ENCODE peak calls at places on chromosomes 3 and 15, in nine cellular contexts. One of them, this sample, is unnamed.

GRCh38 chr3:183265157-183265642 is 12.1 kb downstream of the B3GNT5 start:
- DNase-seq in fibroblast of the conjunctiva: no peak
- DNase-seq in GDM1: no peak
- DNase-seq in NCI-H510A treated with DMSO at 0.1 percent for 48 hours: peak
- DNase-seq in RPMI8226: no peak
- DNase-seq in GOT3: no peak
- DNase-seq in HEK293T: no peak
- DNase-seq in Ammon's horn: peak
- DNase-seq in NCI-H1105 treated with DMSO at 0.1 percent for 48 hours: peak
- DNase-seq in this sample: no peak

GRCh38 chr3:114144909-114145688 is 33.8 kb downstream of the DRD3 start:
- DNase-seq in RPMI8226: no peak
- DNase-seq in GDM1: no peak
- DNase-seq in HEK293T: no peak
- DNase-seq in NCI-H1105 treated with DMSO at 0.1 percent for 48 hours: no peak
- DNase-seq in fibroblast of the conjunctiva: peak
- DNase-seq in NCI-H510A treated with DMSO at 0.1 percent for 48 hours: no peak
- DNase-seq in Ammon's horn: peak
- DNase-seq in GOT3: no peak
- DNase-seq in this sample: no peak

GRCh38 chr3:99559196-99559595 is 79.2 kb upstream of the COL8A1 start:
- DNase-seq in GDM1: no peak
- DNase-seq in GOT3: no peak
- DNase-seq in RPMI8226: no peak
- DNase-seq in fibroblast of the conjunctiva: no peak
- DNase-seq in NCI-H1105 treated with DMSO at 0.1 percent for 48 hours: no peak
- DNase-seq in HEK293T: no peak
- DNase-seq in Ammon's horn: no peak
- DNase-seq in NCI-H510A treated with DMSO at 0.1 percent for 48 hours: no peak
- DNase-seq in this sample: no peak

GRCh38 chr3:87997298-87997697 is 61.5 kb downstream of the CGGBP1 start:
- DNase-seq in HEK293T: no peak
- DNase-seq in NCI-H1105 treated with DMSO at 0.1 percent for 48 hours: no peak
- DNase-seq in NCI-H510A treated with DMSO at 0.1 percent for 48 hours: no peak
- DNase-seq in GOT3: no peak
- DNase-seq in fibroblast of the conjunctiva: no peak
- DNase-seq in Ammon's horn: no peak
- DNase-seq in RPMI8226: no peak
- DNase-seq in GDM1: peak
- DNase-seq in this sample: no peak

GRCh38 chr15:90099868-90100854 is 2.1 kb downstream of the IDH2 start:
- DNase-seq in Ammon's horn: peak
- DNase-seq in RPMI8226: peak
- DNase-seq in fibroblast of the conjunctiva: peak
- DNase-seq in GOT3: no peak
- DNase-seq in NCI-H1105 treated with DMSO at 0.1 percent for 48 hours: no peak
- DNase-seq in NCI-H510A treated with DMSO at 0.1 percent for 48 hours: no peak
- DNase-seq in HEK293T: no peak
- DNase-seq in GDM1: no peak
- DNase-seq in this sample: no peak

GRCh38 chr3:10808974-10809373 is 7.1 kb upstream of the SLC6A11 start:
- DNase-seq in fibroblast of the conjunctiva: no peak
- DNase-seq in GDM1: no peak
- DNase-seq in RPMI8226: no peak
- DNase-seq in NCI-H1105 treated with DMSO at 0.1 percent for 48 hours: no peak
- DNase-seq in NCI-H510A treated with DMSO at 0.1 percent for 48 hours: no peak
- DNase-seq in HEK293T: no peak
- DNase-seq in Ammon's horn: no peak
- DNase-seq in GOT3: no peak
- DNase-seq in this sample: no peak

GRCh38 chr3:76044601-76045600 is 259.6 kb upstream of the ZNF717 start:
- DNase-seq in fibroblast of the conjunctiva: peak
- DNase-seq in GOT3: no peak
- DNase-seq in Ammon's horn: peak
- DNase-seq in HEK293T: peak
- DNase-seq in NCI-H510A treated with DMSO at 0.1 percent for 48 hours: no peak
- DNase-seq in RPMI8226: peak
- DNase-seq in GDM1: no peak
- DNase-seq in NCI-H1105 treated with DMSO at 0.1 percent for 48 hours: peak
- DNase-seq in this sample: no peak

GRCh38 chr15:57216288-57216687 is 160.0 kb upstream of the CGNL1 start:
- DNase-seq in NCI-H510A treated with DMSO at 0.1 percent for 48 hours: no peak
- DNase-seq in NCI-H1105 treated with DMSO at 0.1 percent for 48 hours: peak
- DNase-seq in GDM1: no peak
- DNase-seq in GOT3: no peak
- DNase-seq in RPMI8226: no peak
- DNase-seq in Ammon's horn: peak
- DNase-seq in HEK293T: no peak
- DNase-seq in fibroblast of the conjunctiva: peak
- DNase-seq in this sample: no peak

GRCh38 chr3:24004171-24004938 is 59.3 kb downstream of the NR1D2 start:
- DNase-seq in GDM1: no peak
- DNase-seq in NCI-H1105 treated with DMSO at 0.1 percent for 48 hours: no peak
- DNase-seq in GOT3: no peak
- DNase-seq in Ammon's horn: no peak
- DNase-seq in NCI-H510A treated with DMSO at 0.1 percent for 48 hours: no peak
- DNase-seq in fibroblast of the conjunctiva: no peak
- DNase-seq in RPMI8226: no peak
- DNase-seq in HEK293T: no peak
- DNase-seq in this sample: no peak

GRCh38 chr3:167032267-167032876 is 347.7 kb downstream of the ZBBX start:
- DNase-seq in GOT3: no peak
- DNase-seq in HEK293T: peak
- DNase-seq in fibroblast of the conjunctiva: peak
- DNase-seq in Ammon's horn: peak
- DNase-seq in RPMI8226: peak
- DNase-seq in NCI-H1105 treated with DMSO at 0.1 percent for 48 hours: peak
- DNase-seq in NCI-H510A treated with DMSO at 0.1 percent for 48 hours: peak
- DNase-seq in GDM1: peak
- DNase-seq in this sample: no peak

GRCh38 chr3:181739628-181740027 is 27.9 kb downstream of the SOX2 start:
- DNase-seq in GOT3: no peak
- DNase-seq in fibroblast of the conjunctiva: no peak
- DNase-seq in GDM1: no peak
- DNase-seq in NCI-H510A treated with DMSO at 0.1 percent for 48 hours: no peak
- DNase-seq in HEK293T: no peak
- DNase-seq in RPMI8226: no peak
- DNase-seq in NCI-H1105 treated with DMSO at 0.1 percent for 48 hours: peak
- DNase-seq in Ammon's horn: no peak
- DNase-seq in this sample: no peak

GRCh38 chr3:37237252-37237651 is 62.9 kb upstream of the LRRFIP2 start:
- DNase-seq in GDM1: no peak
- DNase-seq in fibroblast of the conjunctiva: no peak
- DNase-seq in Ammon's horn: no peak
- DNase-seq in GOT3: no peak
- DNase-seq in RPMI8226: no peak
- DNase-seq in HEK293T: no peak
- DNase-seq in NCI-H510A treated with DMSO at 0.1 percent for 48 hours: no peak
- DNase-seq in NCI-H1105 treated with DMSO at 0.1 percent for 48 hours: no peak
- DNase-seq in this sample: no peak

GRCh38 chr3:148816971-148817519 is 10.6 kb upstream of the CPB1 start:
- DNase-seq in RPMI8226: no peak
- DNase-seq in NCI-H1105 treated with DMSO at 0.1 percent for 48 hours: peak
- DNase-seq in HEK293T: no peak
- DNase-seq in Ammon's horn: no peak
- DNase-seq in GOT3: no peak
- DNase-seq in fibroblast of the conjunctiva: no peak
- DNase-seq in GDM1: no peak
- DNase-seq in NCI-H510A treated with DMSO at 0.1 percent for 48 hours: peak
- DNase-seq in this sample: no peak

GRCh38 chr3:102235679-102236078 is 199.1 kb upstream of the ZPLD1 start:
- DNase-seq in Ammon's horn: no peak
- DNase-seq in fibroblast of the conjunctiva: peak
- DNase-seq in GOT3: no peak
- DNase-seq in NCI-H510A treated with DMSO at 0.1 percent for 48 hours: no peak
- DNase-seq in HEK293T: no peak
- DNase-seq in RPMI8226: peak
- DNase-seq in NCI-H1105 treated with DMSO at 0.1 percent for 48 hours: no peak
- DNase-seq in GDM1: no peak
- DNase-seq in this sample: no peak

This sample was measured in CMK.